ENCODE peak calls at places on chromosomes 4 and X, in four cellular contexts. One of them, this sample, is unnamed.

GRCh38 chr4:11741190-11741652 is 312.5 kb upstream of the HS3ST1 start:
- DNase-seq in neuronal stem cell: no peak
- DNase-seq in IMR-90: peak; percentile 62
- DNase-seq in H9: no peak
- DNase-seq in this sample: peak; percentile 78

GRCh38 chr4:4810365-4810764 is 49.1 kb upstream of the MSX1 start:
- DNase-seq in neuronal stem cell: no peak
- DNase-seq in IMR-90: no peak
- DNase-seq in H9: no peak
- DNase-seq in this sample: no peak

GRCh38 chrX:64188901-64189300 is 16.6 kb downstream of the AMER1 start:
- DNase-seq in neuronal stem cell: no peak
- DNase-seq in IMR-90: no peak
- DNase-seq in H9: no peak
- DNase-seq in this sample: no peak

GRCh38 chr4:139900964-139901376 is 235.4 kb downstream of the MGST2 start:
- DNase-seq in neuronal stem cell: no peak
- DNase-seq in IMR-90: peak; percentile 48
- DNase-seq in H9: no peak
- DNase-seq in this sample: no peak

GRCh38 chr4:73224886-73225285 is 33.7 kb downstream of the ANKRD17 start:
- DNase-seq in neuronal stem cell: no peak
- DNase-seq in IMR-90: no peak
- DNase-seq in H9: no peak
- DNase-seq in this sample: no peak

GRCh38 chr4:139745111-139745639 is 79.6 kb downstream of the MGST2 start:
- DNase-seq in neuronal stem cell: no peak
- DNase-seq in IMR-90: no peak
- DNase-seq in H9: no peak
- DNase-seq in this sample: no peak

GRCh38 chr4:168367065-168367464 is 48.5 kb upstream of the DDX60 start:
- DNase-seq in neuronal stem cell: no peak
- DNase-seq in IMR-90: no peak
- DNase-seq in H9: no peak
- DNase-seq in this sample: no peak

GRCh38 chr4:125125256-125125655 is 189.5 kb upstream of the FAT4 start:
- DNase-seq in neuronal stem cell: peak; percentile 11
- DNase-seq in IMR-90: no peak
- DNase-seq in H9: no peak
- DNase-seq in this sample: no peak

GRCh38 chrX:137052641-137053235 is 18.9 kb upstream of the GPR101 start:
- DNase-seq in neuronal stem cell: no peak
- DNase-seq in IMR-90: no peak
- DNase-seq in H9: peak; percentile 34
- DNase-seq in this sample: no peak

GRCh38 chrX:102599950-102600579 is 750 bp downstream of the ARMCX5 start:
- DNase-seq in neuronal stem cell: no peak
- DNase-seq in IMR-90: peak; percentile 42
- DNase-seq in H9: no peak
- DNase-seq in this sample: peak; percentile 47

GRCh38 chrX:111319451-111319850 is 49.2 kb upstream of the CAPN6 start:
- DNase-seq in neuronal stem cell: no peak
- DNase-seq in IMR-90: no peak
- DNase-seq in H9: no peak
- DNase-seq in this sample: no peak
- H2AK5ac ChIP-seq in neuronal stem cell: no peak overlapping the region
- H2AK5ac ChIP-seq in IMR-90: no peak overlapping the region
- H2AK5ac ChIP-seq in H9: no peak overlapping the region
- H2AK5ac ChIP-seq in this sample: no peak overlapping the region

GRCh38 chr4:186887211-186887785 is 163.6 kb upstream of the FAT1 start:
- DNase-seq in neuronal stem cell: peak; percentile 15
- DNase-seq in IMR-90: no peak
- DNase-seq in H9: no peak
- DNase-seq in this sample: peak; percentile 27
- H3K9ac ChIP-seq in neuronal stem cell: no peak overlapping the region
- H3K9ac ChIP-seq in IMR-90: no peak overlapping the region
- H3K9ac ChIP-seq in H9: no peak overlapping the region
- H3K9ac ChIP-seq in this sample: no peak overlapping the region

GRCh38 chr4:26206981-26207380 is 113.8 kb upstream of the RBPJ start:
- DNase-seq in neuronal stem cell: no peak
- DNase-seq in IMR-90: no peak
- DNase-seq in H9: no peak
- DNase-seq in this sample: no peak

GRCh38 chr4:26204911-26205368 is 115.9 kb upstream of the RBPJ start:
- DNase-seq in neuronal stem cell: no peak
- DNase-seq in IMR-90: no peak
- DNase-seq in H9: no peak
- DNase-seq in this sample: no peak

GRCh38 chr4:26201119-26201518 is 119.7 kb upstream of the RBPJ start:
- DNase-seq in neuronal stem cell: no peak
- DNase-seq in IMR-90: no peak
- DNase-seq in H9: no peak
- DNase-seq in this sample: no peak

GRCh38 chr4:26206339-26206738 is 114.5 kb upstream of the RBPJ start:
- DNase-seq in neuronal stem cell: no peak
- DNase-seq in IMR-90: peak; percentile 92
- DNase-seq in H9: no peak
- DNase-seq in this sample: no peak

DNA sequence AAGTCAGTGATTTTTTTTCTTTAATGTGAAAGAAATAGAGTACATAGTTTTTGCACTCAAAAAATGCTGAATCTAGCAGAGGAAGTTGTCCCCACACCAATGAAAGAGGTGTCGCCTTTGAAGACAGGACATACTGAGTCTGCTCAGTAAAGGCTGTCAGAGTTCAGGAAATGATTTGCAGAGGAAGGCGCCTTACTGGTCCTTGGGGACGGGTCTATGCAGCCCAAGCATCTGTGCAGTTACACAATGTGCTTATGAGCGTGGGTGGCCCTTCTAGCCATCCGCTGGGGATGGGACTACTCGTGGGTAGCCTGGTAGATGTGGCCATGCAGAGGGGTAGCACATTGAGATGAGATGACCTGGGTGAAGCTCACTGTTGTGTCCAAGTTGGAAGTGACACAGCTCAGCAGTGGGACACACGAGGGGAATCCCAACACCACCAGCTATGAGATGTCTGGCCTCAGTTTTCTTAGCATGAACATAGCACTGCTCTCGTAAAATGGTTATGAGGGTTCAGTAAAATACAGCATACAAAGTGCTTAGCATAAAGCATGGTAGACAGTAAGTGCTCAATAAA is 116.5 kb upstream of the RBPJ start:
- DNase-seq in neuronal stem cell: no peak
- DNase-seq in IMR-90: no peak
- DNase-seq in H9: no peak
- DNase-seq in this sample: no peak
- H2BK15ac ChIP-seq in neuronal stem cell: no peak overlapping the region
- H2BK15ac ChIP-seq in IMR-90: no peak overlapping the region
- H2BK15ac ChIP-seq in H9: no peak overlapping the region
- H2BK15ac ChIP-seq in this sample: no peak overlapping the region

GRCh38 chr4:94519019-94519418 is 67.3 kb downstream of the PDLIM5 start:
- DNase-seq in neuronal stem cell: no peak
- DNase-seq in IMR-90: no peak
- DNase-seq in H9: no peak
- DNase-seq in this sample: no peak
- H2AK5ac ChIP-seq in neuronal stem cell: no peak overlapping the region
- H2AK5ac ChIP-seq in IMR-90: peak overlapping the region; percentile 77
- H2AK5ac ChIP-seq in H9: no peak overlapping the region
- H2AK5ac ChIP-seq in this sample: no peak overlapping the region

DNA sequence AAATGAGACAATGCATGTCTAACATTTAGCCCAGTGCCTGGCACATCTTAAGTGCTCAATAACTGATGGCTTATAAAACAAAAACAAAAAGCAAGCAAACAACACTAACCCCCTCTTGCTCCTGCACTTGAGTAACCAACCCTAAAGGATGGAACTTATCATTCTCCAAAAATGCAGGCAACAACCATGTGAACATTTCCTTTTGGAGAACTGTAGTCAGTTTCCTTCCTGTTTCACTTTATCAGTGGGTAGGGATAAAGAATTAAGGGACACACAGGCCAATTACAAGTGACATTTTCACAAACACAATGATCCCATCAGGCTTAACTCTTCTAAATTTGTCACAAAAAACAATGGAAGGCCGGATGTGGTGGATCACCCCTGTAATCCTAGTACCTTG is 30.4 kb downstream of the RPS3A start:
- DNase-seq in neuronal stem cell: no peak
- DNase-seq in IMR-90: peak; percentile 17
- DNase-seq in H9: no peak
- DNase-seq in this sample: no peak
- H3K9ac ChIP-seq in neuronal stem cell: no peak overlapping the region
- H3K9ac ChIP-seq in IMR-90: no peak overlapping the region
- H3K9ac ChIP-seq in H9: no peak overlapping the region
- H3K9ac ChIP-seq in this sample: no peak overlapping the region

GRCh38 chr4:6403400-6403685 is 69.1 kb downstream of the PPP2R2C start:
- DNase-seq in neuronal stem cell: no peak
- DNase-seq in IMR-90: no peak
- DNase-seq in H9: no peak
- DNase-seq in this sample: no peak

GRCh38 chr4:6405417-6405747 is 67.0 kb downstream of the PPP2R2C start:
- DNase-seq in neuronal stem cell: no peak
- DNase-seq in IMR-90: no peak
- DNase-seq in H9: no peak
- DNase-seq in this sample: no peak

GRCh38 chr4:6404611-6405416 is 67.6 kb downstream of the PPP2R2C start:
- DNase-seq in neuronal stem cell: no peak
- DNase-seq in IMR-90: no peak
- DNase-seq in H9: no peak
- DNase-seq in this sample: no peak

GRCh38 chr4:6401797-6402196 is 70.6 kb downstream of the PPP2R2C start:
- DNase-seq in neuronal stem cell: no peak
- DNase-seq in IMR-90: no peak
- DNase-seq in H9: no peak
- DNase-seq in this sample: no peak

DNA sequence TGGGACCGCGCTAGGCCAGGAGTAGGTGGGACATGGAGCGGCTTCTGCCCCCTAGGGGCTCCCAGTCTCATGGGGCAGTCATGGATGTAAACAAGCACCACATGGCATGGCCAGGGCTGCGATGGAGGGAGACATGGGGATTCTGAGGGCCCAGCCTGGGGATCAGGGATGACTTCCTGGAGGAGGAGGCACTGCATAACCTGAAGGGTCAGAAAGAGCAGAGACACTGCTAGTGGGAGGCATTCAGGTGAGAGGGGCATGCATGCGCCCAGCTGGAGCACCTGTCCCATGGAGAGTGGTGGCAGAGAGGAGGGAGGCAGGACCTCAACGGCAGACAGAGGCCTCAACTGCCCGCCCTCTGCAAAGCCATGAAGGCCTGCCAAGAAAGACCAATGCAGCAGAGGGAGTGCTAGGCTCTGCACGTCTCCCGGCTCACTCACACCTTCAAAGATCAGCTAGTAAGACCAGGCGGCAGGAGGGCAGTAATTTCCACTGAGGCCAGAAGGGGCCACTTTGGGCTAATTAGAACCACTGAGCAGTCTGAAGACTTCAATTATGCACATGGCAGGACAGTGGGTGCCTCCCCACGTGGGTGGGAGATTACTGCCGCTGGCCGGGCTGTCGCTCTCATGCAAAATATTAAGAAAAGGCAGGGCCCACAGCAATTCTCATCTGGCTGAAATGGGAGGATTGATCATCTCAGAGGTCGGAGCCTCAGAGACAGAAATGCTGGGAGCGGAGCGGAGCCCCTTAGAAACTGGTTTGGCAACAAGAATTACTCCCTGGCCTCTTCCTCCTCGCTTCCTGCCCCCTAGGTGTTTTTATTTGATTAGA is 69.6 kb downstream of the PPP2R2C start:
- DNase-seq in neuronal stem cell: no peak
- DNase-seq in IMR-90: no peak
- DNase-seq in H9: peak; percentile 56
- DNase-seq in this sample: no peak
- H2BK15ac ChIP-seq in neuronal stem cell: peak overlapping the region; percentile 82
- H2BK15ac ChIP-seq in IMR-90: no peak overlapping the region
- H2BK15ac ChIP-seq in H9: no peak overlapping the region
- H2BK15ac ChIP-seq in this sample: no peak overlapping the region

GRCh38 chr4:81758865-81759264 is 287.2 kb upstream of the RASGEF1B start:
- DNase-seq in neuronal stem cell: no peak
- DNase-seq in IMR-90: no peak
- DNase-seq in H9: no peak
- DNase-seq in this sample: no peak
- H2AK5ac ChIP-seq in neuronal stem cell: no peak overlapping the region
- H2AK5ac ChIP-seq in IMR-90: no peak overlapping the region
- H2AK5ac ChIP-seq in H9: no peak overlapping the region
- H2AK5ac ChIP-seq in this sample: no peak overlapping the region

GRCh38 chr4:834368-835147 is 8.6 kb upstream of the CPLX1 start:
- DNase-seq in neuronal stem cell: no peak
- DNase-seq in IMR-90: no peak
- DNase-seq in H9: no peak
- DNase-seq in this sample: no peak
- H3K9ac ChIP-seq in neuronal stem cell: peak overlapping the region; percentile 44
- H3K9ac ChIP-seq in IMR-90: no peak overlapping the region
- H3K9ac ChIP-seq in H9: no peak overlapping the region
- H3K9ac ChIP-seq in this sample: no peak overlapping the region

DNA sequence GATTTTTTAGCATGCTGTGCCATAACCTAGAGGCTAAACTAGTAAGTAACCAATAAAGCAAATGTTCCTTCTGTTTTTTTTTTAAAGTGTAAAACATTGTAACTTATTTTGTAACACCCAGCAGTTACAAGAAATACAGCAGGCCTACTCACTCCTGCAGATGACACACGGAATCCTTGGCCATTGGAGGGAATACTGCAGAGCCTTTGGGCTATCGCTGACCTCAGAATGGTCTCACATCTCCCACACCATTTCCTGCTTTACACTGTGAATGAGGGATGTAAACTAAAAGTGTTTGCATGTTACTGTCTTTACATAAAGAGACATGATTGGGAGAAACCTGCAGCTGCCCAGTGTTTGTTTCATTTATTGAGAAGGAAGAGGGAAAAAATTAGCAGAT is 64.1 kb downstream of the USP46 start:
- DNase-seq in neuronal stem cell: no peak
- DNase-seq in IMR-90: peak; percentile 73
- DNase-seq in H9: no peak
- DNase-seq in this sample: peak; percentile 88
- H2BK15ac ChIP-seq in neuronal stem cell: no peak overlapping the region
- H2BK15ac ChIP-seq in IMR-90: no peak overlapping the region
- H2BK15ac ChIP-seq in H9: no peak overlapping the region
- H2BK15ac ChIP-seq in this sample: no peak overlapping the region

GRCh38 chr4:138056541-138056940 is 185.6 kb downstream of the SLC7A11 start:
- DNase-seq in neuronal stem cell: no peak
- DNase-seq in IMR-90: no peak
- DNase-seq in H9: no peak
- DNase-seq in this sample: no peak
- H2AK5ac ChIP-seq in neuronal stem cell: no peak overlapping the region
- H2AK5ac ChIP-seq in IMR-90: peak overlapping the region; percentile 99
- H2AK5ac ChIP-seq in H9: no peak overlapping the region
- H2AK5ac ChIP-seq in this sample: no peak overlapping the region